ENCODE peak calls at places on chromosomes 7 and 10, in five cellular contexts. D, W, M, P and F are unnamed samples.

GRCh38 chr7:112782498-112782897 is 7.7 kb downstream of the TMEM168 start:
- DNase-seq in D (no peak), W (no peak), M (no peak), P (no peak), F (no peak)

GRCh38 chr10:122632031-122632430 is 67.6 kb downstream of the C10orf120 start:
- DNase-seq in D (peak; percentile 8), W (no peak), M (no peak), P (no peak), F (no peak)

GRCh38 chr10:103630156-103630555 is 136.7 kb downstream of the NEURL1 start:
- DNase-seq in D (no peak), W (no peak), M (no peak), P (no peak), F (no peak)

GRCh38 chr10:103192089-103192450 is 1.0 kb downstream of the NT5C2 start:
- DNase-seq in D (no peak), W (no peak), M (no peak), P (no peak), F (peak; percentile 40)

GRCh38 chr10:44975487-44976331 is 2.9 kb downstream of the DEPP1 start:
- DNase-seq in D (peak; percentile 44), W (no peak), M (peak; percentile 69), P (peak; percentile 85), F (peak; percentile 86)

GRCh38 chr7:100802951-100803350 is 24.4 kb downstream of the EPHB4 start:
- DNase-seq in D (no peak), W (no peak), M (no peak), P (peak; percentile 43), F (no peak)

GRCh38 chr7:152925412-152926147 is 166.0 kb downstream of the ACTR3B start:
- DNase-seq in D (no peak), W (no peak), M (no peak), P (no peak), F (peak; percentile 39)

GRCh38 chr7:153091477-153091876 is 331.9 kb downstream of the ACTR3B start:
- DNase-seq in D (no peak), W (no peak), M (no peak), P (no peak), F (no peak)

GRCh38 chr7:84256481-84256880 is 61.9 kb upstream of the SEMA3A start:
- DNase-seq in D (peak; percentile 63), W (no peak), M (no peak), P (no peak), F (no peak)

GRCh38 chr10:121851791-121852190 is 76.0 kb downstream of the ATE1 start:
- DNase-seq in D (no peak), W (no peak), M (no peak), P (no peak), F (no peak)